ENCODE peak calls at places on chromosomes 3 and 15, in seven cellular contexts. One of them, this sample, is unnamed.

GRCh38 chr15:42141246-42141645 is 15.2 kb downstream of the PLA2G4F start:
- DNase-seq in choroid plexus epithelial cell: no peak
- DNase-seq in neural progenitor cell: no peak
- DNase-seq in GM12878: no peak
- DNase-seq in CD8-positive, alpha-beta T cell: no peak
- DNase-seq in psoas muscle: no peak
- DNase-seq in pancreas: no peak
- DNase-seq in this sample: no peak

GRCh38 chr3:193214445-193214844 is 26.6 kb upstream of the PLAAT1 start:
- DNase-seq in CD8-positive, alpha-beta T cell: no peak
- DNase-seq in GM12878: no peak
- DNase-seq in psoas muscle: no peak
- DNase-seq in neural progenitor cell: no peak
- DNase-seq in pancreas: no peak
- DNase-seq in choroid plexus epithelial cell: no peak
- DNase-seq in this sample: no peak

GRCh38 chr3:131361464-131362421 is 19.8 kb upstream of the NUDT16 start:
- DNase-seq in GM12878: peak; percentile 37
- DNase-seq in pancreas: peak; percentile 98
- DNase-seq in CD8-positive, alpha-beta T cell: no peak
- DNase-seq in psoas muscle: peak; percentile 88
- DNase-seq in choroid plexus epithelial cell: peak; percentile 69
- DNase-seq in neural progenitor cell: peak; percentile 80
- DNase-seq in this sample: no peak

GRCh38 chr3:14404396-14405119 is 2.2 kb downstream of the SLC6A6 start:
- DNase-seq in pancreas: no peak
- DNase-seq in GM12878: no peak
- DNase-seq in CD8-positive, alpha-beta T cell: no peak
- DNase-seq in choroid plexus epithelial cell: no peak
- DNase-seq in neural progenitor cell: no peak
- DNase-seq in psoas muscle: no peak
- DNase-seq in this sample: no peak

GRCh38 chr15:61144055-61144454 is 85.0 kb downstream of the RORA start:
- DNase-seq in pancreas: no peak
- DNase-seq in neural progenitor cell: no peak
- DNase-seq in psoas muscle: no peak
- DNase-seq in CD8-positive, alpha-beta T cell: no peak
- DNase-seq in choroid plexus epithelial cell: no peak
- DNase-seq in GM12878: no peak
- DNase-seq in this sample: no peak

GRCh38 chr3:127427169-127427655 is 139.4 kb upstream of the PRR20G start:
- DNase-seq in CD8-positive, alpha-beta T cell: no peak
- DNase-seq in psoas muscle: no peak
- DNase-seq in choroid plexus epithelial cell: no peak
- DNase-seq in GM12878: no peak
- DNase-seq in pancreas: no peak
- DNase-seq in neural progenitor cell: no peak
- DNase-seq in this sample: no peak

GRCh38 chr3:141308588-141309218 is 59.6 kb upstream of the ZBTB38 start:
- DNase-seq in GM12878: no peak
- DNase-seq in choroid plexus epithelial cell: peak; percentile 76
- DNase-seq in CD8-positive, alpha-beta T cell: no peak
- DNase-seq in psoas muscle: no peak
- DNase-seq in pancreas: peak; percentile 78
- DNase-seq in neural progenitor cell: peak; percentile 78
- DNase-seq in this sample: no peak

GRCh38 chr3:156507285-156507684 is 47.6 kb downstream of the SSR3 start:
- DNase-seq in choroid plexus epithelial cell: no peak
- DNase-seq in psoas muscle: no peak
- DNase-seq in CD8-positive, alpha-beta T cell: no peak
- DNase-seq in neural progenitor cell: no peak
- DNase-seq in GM12878: no peak
- DNase-seq in pancreas: no peak
- DNase-seq in this sample: no peak

GRCh38 chr3:156694536-156694935 is 20.1 kb downstream of the TIPARP start:
- DNase-seq in psoas muscle: no peak
- DNase-seq in CD8-positive, alpha-beta T cell: no peak
- DNase-seq in choroid plexus epithelial cell: no peak
- DNase-seq in GM12878: no peak
- DNase-seq in pancreas: no peak
- DNase-seq in neural progenitor cell: no peak
- DNase-seq in this sample: no peak

GRCh38 chr3:129622933-129623332 is 16.5 kb upstream of the PLXND1 start:
- DNase-seq in psoas muscle: peak; percentile 51
- DNase-seq in GM12878: no peak
- DNase-seq in choroid plexus epithelial cell: no peak
- DNase-seq in pancreas: no peak
- DNase-seq in neural progenitor cell: no peak
- DNase-seq in CD8-positive, alpha-beta T cell: no peak
- DNase-seq in this sample: no peak

GRCh38 chr15:57129064-57129463 is 210.6 kb downstream of the TCF12 start:
- DNase-seq in neural progenitor cell: no peak
- DNase-seq in CD8-positive, alpha-beta T cell: no peak
- DNase-seq in pancreas: no peak
- DNase-seq in choroid plexus epithelial cell: no peak
- DNase-seq in GM12878: no peak
- DNase-seq in psoas muscle: no peak
- DNase-seq in this sample: no peak

GRCh38 chr3:98188553-98188952 is 22.1 kb downstream of the OR5H15 start:
- DNase-seq in GM12878: peak; percentile 53
- DNase-seq in pancreas: no peak
- DNase-seq in psoas muscle: no peak
- DNase-seq in choroid plexus epithelial cell: peak; percentile 15
- DNase-seq in neural progenitor cell: peak; percentile 16
- DNase-seq in CD8-positive, alpha-beta T cell: no peak
- DNase-seq in this sample: no peak

GRCh38 chr3:151327571-151328198 is 1.7 kb downstream of the P2RY13 start:
- DNase-seq in CD8-positive, alpha-beta T cell: no peak
- DNase-seq in psoas muscle: no peak
- DNase-seq in choroid plexus epithelial cell: peak; percentile 59
- DNase-seq in GM12878: no peak
- DNase-seq in pancreas: no peak
- DNase-seq in neural progenitor cell: no peak
- DNase-seq in this sample: no peak

GRCh38 chr15:44536298-44536961 is 517 bp upstream of the EIF3J start:
- DNase-seq in CD8-positive, alpha-beta T cell: no peak
- DNase-seq in psoas muscle: peak; percentile 93
- DNase-seq in choroid plexus epithelial cell: peak; percentile 72
- DNase-seq in pancreas: peak; percentile 88
- DNase-seq in GM12878: no peak
- DNase-seq in neural progenitor cell: peak; percentile 95
- DNase-seq in this sample: no peak

GRCh38 chr15:95761742-95762141 is 568.8 kb upstream of the NR2F2 start:
- DNase-seq in psoas muscle: no peak
- DNase-seq in CD8-positive, alpha-beta T cell: no peak
- DNase-seq in neural progenitor cell: peak; percentile 62
- DNase-seq in choroid plexus epithelial cell: no peak
- DNase-seq in pancreas: no peak
- DNase-seq in GM12878: no peak
- DNase-seq in this sample: no peak

GRCh38 chr15:65833501-65834220 is 35.6 kb upstream of the RAB11A start:
- DNase-seq in CD8-positive, alpha-beta T cell: peak; percentile 46
- DNase-seq in GM12878: no peak
- DNase-seq in psoas muscle: peak; percentile 57
- DNase-seq in neural progenitor cell: no peak
- DNase-seq in pancreas: peak; percentile 43
- DNase-seq in choroid plexus epithelial cell: peak; percentile 25
- DNase-seq in this sample: no peak

GRCh38 chr3:125602752-125603649 is 7.7 kb upstream of the OSBPL11 start:
- DNase-seq in psoas muscle: no peak
- DNase-seq in pancreas: no peak
- DNase-seq in GM12878: no peak
- DNase-seq in choroid plexus epithelial cell: peak; percentile 46
- DNase-seq in neural progenitor cell: peak; percentile 33
- DNase-seq in CD8-positive, alpha-beta T cell: no peak
- DNase-seq in this sample: no peak

GRCh38 chr15:95327661-95328060 is 1002.8 kb upstream of the NR2F2 start:
- DNase-seq in psoas muscle: no peak
- DNase-seq in GM12878: no peak
- DNase-seq in choroid plexus epithelial cell: peak; percentile 9
- DNase-seq in neural progenitor cell: peak; percentile 69
- DNase-seq in pancreas: no peak
- DNase-seq in CD8-positive, alpha-beta T cell: no peak
- DNase-seq in this sample: no peak

GRCh38 chr3:179653106-179653776 is 401 bp downstream of the USP13 start:
- DNase-seq in CD8-positive, alpha-beta T cell: peak; percentile 62
- DNase-seq in GM12878: no peak
- DNase-seq in choroid plexus epithelial cell: peak; percentile 88
- DNase-seq in neural progenitor cell: peak; percentile 84
- DNase-seq in psoas muscle: peak; percentile 90
- DNase-seq in pancreas: peak; percentile 73
- DNase-seq in this sample: peak; percentile 66

GRCh38 chr3:108001457-108001856 is 89.4 kb downstream of the CD47 start:
- DNase-seq in GM12878: no peak
- DNase-seq in neural progenitor cell: no peak
- DNase-seq in pancreas: no peak
- DNase-seq in CD8-positive, alpha-beta T cell: no peak
- DNase-seq in choroid plexus epithelial cell: peak; percentile 26
- DNase-seq in psoas muscle: no peak
- DNase-seq in this sample: no peak

GRCh38 chr3:197003461-197004385 is 25.9 kb downstream of the MELTF start:
- DNase-seq in choroid plexus epithelial cell: no peak
- DNase-seq in neural progenitor cell: peak; percentile 28
- DNase-seq in pancreas: peak; percentile 41
- DNase-seq in CD8-positive, alpha-beta T cell: no peak
- DNase-seq in psoas muscle: peak; percentile 56
- DNase-seq in GM12878: no peak
- DNase-seq in this sample: no peak

GRCh38 chr15:40330368-40330836 is 6.9 kb downstream of the INAFM2 start:
- DNase-seq in CD8-positive, alpha-beta T cell: no peak
- DNase-seq in GM12878: no peak
- DNase-seq in psoas muscle: no peak
- DNase-seq in pancreas: no peak
- DNase-seq in choroid plexus epithelial cell: peak; percentile 55
- DNase-seq in neural progenitor cell: no peak
- DNase-seq in this sample: no peak

GRCh38 chr15:99981223-99981647 is 248.0 kb upstream of the LYSMD4 start:
- DNase-seq in pancreas: no peak
- DNase-seq in CD8-positive, alpha-beta T cell: no peak
- DNase-seq in GM12878: no peak
- DNase-seq in psoas muscle: peak; percentile 31
- DNase-seq in neural progenitor cell: no peak
- DNase-seq in choroid plexus epithelial cell: no peak
- DNase-seq in this sample: no peak

GRCh38 chr3:126501736-126502135 is 15.8 kb downstream of the UROC1 start:
- DNase-seq in CD8-positive, alpha-beta T cell: no peak
- DNase-seq in choroid plexus epithelial cell: no peak
- DNase-seq in GM12878: no peak
- DNase-seq in psoas muscle: no peak
- DNase-seq in neural progenitor cell: peak; percentile 26
- DNase-seq in pancreas: no peak
- DNase-seq in this sample: no peak

GRCh38 chr3:101695779-101696372 is 9.4 kb upstream of the RPL24 start:
- DNase-seq in pancreas: no peak
- DNase-seq in choroid plexus epithelial cell: peak; percentile 78
- DNase-seq in neural progenitor cell: peak; percentile 79
- DNase-seq in psoas muscle: no peak
- DNase-seq in GM12878: no peak
- DNase-seq in CD8-positive, alpha-beta T cell: peak; percentile 53
- DNase-seq in this sample: no peak

GRCh38 chr3:58563386-58564035 is 13.7 kb downstream of the FAM107A start:
- DNase-seq in CD8-positive, alpha-beta T cell: no peak
- DNase-seq in neural progenitor cell: no peak
- DNase-seq in pancreas: peak; percentile 13
- DNase-seq in GM12878: no peak
- DNase-seq in choroid plexus epithelial cell: no peak
- DNase-seq in psoas muscle: no peak
- DNase-seq in this sample: no peak

GRCh38 chr15:36208868-36209582 is 370.4 kb upstream of the CDIN1 start:
- DNase-seq in choroid plexus epithelial cell: peak; percentile 41
- DNase-seq in neural progenitor cell: no peak
- DNase-seq in psoas muscle: no peak
- DNase-seq in pancreas: no peak
- DNase-seq in CD8-positive, alpha-beta T cell: no peak
- DNase-seq in GM12878: no peak
- DNase-seq in this sample: no peak
- TF ChIP-seq CTCF in choroid plexus epithelial cell: no peak
- TF ChIP-seq CTCF in neural progenitor cell: no peak
- TF ChIP-seq CTCF in psoas muscle: no peak
- TF ChIP-seq CTCF in pancreas: no peak
- TF ChIP-seq CTCF in CD8-positive, alpha-beta T cell: no peak
- TF ChIP-seq CTCF in GM12878: no peak
- TF ChIP-seq CTCF in this sample: no peak

GRCh38 chr3:74883690-74884089 is 269.2 kb upstream of the CNTN3 start:
- DNase-seq in CD8-positive, alpha-beta T cell: no peak
- DNase-seq in neural progenitor cell: peak; percentile 28
- DNase-seq in psoas muscle: no peak
- DNase-seq in choroid plexus epithelial cell: peak; percentile 34
- DNase-seq in GM12878: no peak
- DNase-seq in pancreas: no peak
- DNase-seq in this sample: no peak
- TF ChIP-seq CTCF in CD8-positive, alpha-beta T cell: no peak
- TF ChIP-seq CTCF in neural progenitor cell: peak; percentile 54
- TF ChIP-seq CTCF in psoas muscle: no peak
- TF ChIP-seq CTCF in choroid plexus epithelial cell: peak; percentile 50
- TF ChIP-seq CTCF in GM12878: no peak
- TF ChIP-seq CTCF in pancreas: peak; percentile 15
- TF ChIP-seq CTCF in this sample: no peak

GRCh38 chr3:183984749-183985729 is 32.6 kb downstream of the ABCC5 start:
- DNase-seq in CD8-positive, alpha-beta T cell: no peak
- DNase-seq in choroid plexus epithelial cell: peak; percentile 33
- DNase-seq in neural progenitor cell: no peak
- DNase-seq in psoas muscle: no peak
- DNase-seq in GM12878: no peak
- DNase-seq in pancreas: no peak
- DNase-seq in this sample: no peak

GRCh38 chr3:183991403-183991802 is 26.3 kb downstream of the ABCC5 start:
- DNase-seq in CD8-positive, alpha-beta T cell: no peak
- DNase-seq in pancreas: no peak
- DNase-seq in psoas muscle: no peak
- DNase-seq in choroid plexus epithelial cell: no peak
- DNase-seq in GM12878: no peak
- DNase-seq in neural progenitor cell: no peak
- DNase-seq in this sample: no peak

GRCh38 chr3:183984337-183984736 is 33.3 kb downstream of the ABCC5 start:
- DNase-seq in psoas muscle: no peak
- DNase-seq in pancreas: no peak
- DNase-seq in CD8-positive, alpha-beta T cell: no peak
- DNase-seq in GM12878: no peak
- DNase-seq in neural progenitor cell: no peak
- DNase-seq in choroid plexus epithelial cell: no peak
- DNase-seq in this sample: no peak

GRCh38 chr3:183987014-183987600 is 30.6 kb downstream of the ABCC5 start:
- DNase-seq in pancreas: no peak
- DNase-seq in choroid plexus epithelial cell: no peak
- DNase-seq in psoas muscle: peak; percentile 62
- DNase-seq in CD8-positive, alpha-beta T cell: no peak
- DNase-seq in neural progenitor cell: no peak
- DNase-seq in GM12878: no peak
- DNase-seq in this sample: no peak

GRCh38 chr3:183988216-183988790 is 29.4 kb downstream of the ABCC5 start:
- DNase-seq in neural progenitor cell: no peak
- DNase-seq in psoas muscle: no peak
- DNase-seq in choroid plexus epithelial cell: peak; percentile 94
- DNase-seq in CD8-positive, alpha-beta T cell: no peak
- DNase-seq in GM12878: no peak
- DNase-seq in pancreas: no peak
- DNase-seq in this sample: no peak
- TF ChIP-seq CTCF in neural progenitor cell: no peak
- TF ChIP-seq CTCF in psoas muscle: no peak
- TF ChIP-seq CTCF in choroid plexus epithelial cell: no peak
- TF ChIP-seq CTCF in CD8-positive, alpha-beta T cell: no peak
- TF ChIP-seq CTCF in GM12878: no peak
- TF ChIP-seq CTCF in pancreas: no peak
- TF ChIP-seq CTCF in this sample: no peak

GRCh38 chr3:173993299-173993698 is 595.8 kb downstream of the NLGN1 start:
- DNase-seq in pancreas: no peak
- DNase-seq in GM12878: no peak
- DNase-seq in neural progenitor cell: no peak
- DNase-seq in CD8-positive, alpha-beta T cell: no peak
- DNase-seq in psoas muscle: no peak
- DNase-seq in choroid plexus epithelial cell: peak; percentile 61
- DNase-seq in this sample: no peak
- TF ChIP-seq CTCF in pancreas: no peak
- TF ChIP-seq CTCF in GM12878: no peak
- TF ChIP-seq CTCF in neural progenitor cell: peak; percentile 47
- TF ChIP-seq CTCF in CD8-positive, alpha-beta T cell: no peak
- TF ChIP-seq CTCF in psoas muscle: no peak
- TF ChIP-seq CTCF in choroid plexus epithelial cell: peak; percentile 46
- TF ChIP-seq CTCF in this sample: no peak

This sample was measured in activated B cell treated with CpG ODN at 0.5 μM for 24 hours.